ENCODE peak calls at places on chromosomes 7 and 10, in seven cellular contexts. L, R, Y, I, T, W and C are unnamed samples.

GRCh38 chr7:142626420-142627035 is 122.7 kb upstream of the PRSS1 start:
- DNase-seq in R (peak), L (no peak), W (peak), I (peak), T (no peak), Y (peak), C (peak)

GRCh38 chr10:29687411-29688160 is 52.8 kb upstream of the SVIL start:
- DNase-seq in I (no peak), L (no peak), R (no peak), Y (no peak), T (no peak), W (no peak), C (no peak)

GRCh38 chr7:121073463-121074099 is 85.1 kb downstream of the CPED1 start:
- DNase-seq in T (no peak), L (no peak), W (no peak), Y (no peak), R (no peak), I (no peak), C (no peak)

GRCh38 chr7:105587899-105588690 is 6.8 kb upstream of the EFCAB10 start:
- DNase-seq in T (no peak), Y (no peak), R (no peak), I (peak), L (no peak), W (no peak), C (no peak)

GRCh38 chr7:47355684-47356083 is 226.2 kb downstream of the TNS3 start:
- DNase-seq in Y (no peak), L (no peak), R (no peak), T (no peak), W (no peak), I (no peak), C (no peak)

GRCh38 chr7:129376076-129376777 is 58.0 kb upstream of the STRIP2 start:
- DNase-seq in L (no peak), Y (peak), R (peak), T (peak), W (peak), I (peak), C (peak)

GRCh38 chr10:132370426-132371340 is 26.3 kb upstream of the PWWP2B start:
- DNase-seq in T (no peak), L (peak), R (no peak), I (no peak), Y (no peak), W (no peak), C (no peak)

GRCh38 chr7:26199301-26200112 is 1.0 kb downstream of the HNRNPA2B1 start:
- DNase-seq in T (no peak), L (peak), R (peak), I (no peak), Y (no peak), W (peak), C (peak)

GRCh38 chr7:52794621-52795020 is 240.8 kb upstream of the POM121L12 start:
- DNase-seq in W (no peak), T (no peak), Y (no peak), I (no peak), L (no peak), R (no peak), C (no peak)

GRCh38 chr10:84179059-84179710 is 5.6 kb downstream of the GPR15LG start:
- DNase-seq in L (no peak), W (no peak), I (peak), Y (no peak), R (peak), T (no peak), C (peak)

GRCh38 chr10:14502451-14502850 is 171.7 kb upstream of the FRMD4A start:
- DNase-seq in T (no peak), I (no peak), Y (no peak), L (no peak), R (no peak), W (no peak), C (peak)

GRCh38 chr7:24378871-24379608 is 95.0 kb downstream of the NPY start:
- DNase-seq in I (peak), R (no peak), Y (no peak), T (peak), L (no peak), W (peak), C (peak)

GRCh38 chr10:1425886-1426285 is 311.4 kb downstream of the ADARB2 start:
- DNase-seq in R (no peak), L (no peak), T (no peak), W (no peak), I (no peak), Y (peak), C (no peak)

GRCh38 chr7:70492641-70493040 is 639.3 kb upstream of the GALNT17 start:
- DNase-seq in Y (no peak), L (no peak), T (no peak), R (no peak), I (no peak), W (no peak), C (no peak)

GRCh38 chr10:599767-600166 is 89.7 kb downstream of the DIP2C start:
- DNase-seq in Y (no peak), W (no peak), I (no peak), R (no peak), L (peak), T (no peak), C (no peak)

GRCh38 chr10:125146791-125147604 is 13.4 kb downstream of the CTBP2 start:
- DNase-seq in Y (no peak), L (peak), R (peak), I (peak), T (no peak), W (peak), C (peak)

GRCh38 chr10:71562181-71562580 is 157.4 kb downstream of the C10orf105 start:
- DNase-seq in W (no peak), L (no peak), I (no peak), T (no peak), R (no peak), Y (no peak), C (no peak)

GRCh38 chr7:50349963-50350944 is 45.7 kb downstream of the IKZF1 start:
- DNase-seq in T (no peak), R (no peak), L (no peak), Y (peak), I (no peak), W (no peak), C (no peak)

GRCh38 chr10:133464582-133465031 is 10.9 kb downstream of the SCART1 start:
- DNase-seq in Y (no peak), I (no peak), W (no peak), T (no peak), L (no peak), R (peak), C (no peak)

GRCh38 chr7:5643280-5643679 is 138.2 kb downstream of the RNF216 start:
- DNase-seq in L (no peak), W (no peak), Y (no peak), T (no peak), I (peak), R (no peak), C (no peak)

GRCh38 chr10:116417821-116418220 is 9.8 kb upstream of the PNLIPRP3 start:
- DNase-seq in R (no peak), L (no peak), Y (no peak), W (no peak), I (no peak), T (no peak), C (no peak)

GRCh38 chr7:157238087-157238486 is 98.7 kb upstream of the DNAJB6 start:
- DNase-seq in T (no peak), Y (no peak), W (no peak), L (peak), I (no peak), R (no peak), C (no peak)

GRCh38 chr7:69813637-69814240 is 215.5 kb downstream of the AUTS2 start:
- DNase-seq in T (no peak), W (no peak), R (no peak), L (no peak), I (no peak), Y (no peak), C (no peak)

GRCh38 chr7:155408657-155409586 is 49.0 kb upstream of the EN2 start:
- DNase-seq in R (no peak), I (no peak), Y (no peak), W (no peak), T (no peak), L (no peak), C (no peak)

GRCh38 chr7:103966593-103967277 is 22.7 kb downstream of the RELN start:
- DNase-seq in R (no peak), Y (no peak), T (no peak), W (no peak), L (no peak), I (no peak), C (no peak)

GRCh38 chr7:8379264-8379663 is 54.1 kb upstream of the NXPH1 start:
- DNase-seq in T (no peak), I (no peak), R (no peak), L (no peak), Y (no peak), W (peak), C (no peak)

GRCh38 chr10:92965314-92965713 is 95.3 kb upstream of the CYP26C1 start:
- DNase-seq in L (no peak), I (peak), T (peak), Y (peak), R (peak), W (no peak), C (peak)